ENCODE peak calls at places on chromosomes 6 and 20, in nine cellular contexts. F, P, B, U, C, D, X, W and H are unnamed samples.

GRCh38 chr20:11451793-11452291 is 465.9 kb upstream of the BTBD3 start:
- DNase-seq in F (no peak), U (no peak), W (no peak), P (peak; percentile 26), B (peak; percentile 74), X (peak; percentile 29), D (peak; percentile 50), C (no peak), H (no peak)

GRCh38 chr6:11208267-11208666 is 24.2 kb downstream of the NEDD9 start:
- DNase-seq in C (no peak), F (no peak), B (no peak), X (no peak), W (no peak), P (no peak), D (no peak), U (no peak), H (no peak)

GRCh38 chr6:125363360-125364121 is 61.8 kb upstream of the HDDC2 start:
- DNase-seq in C (peak; percentile 74), D (peak; percentile 21), U (peak; percentile 77), W (peak; percentile 44), P (no peak), X (peak; percentile 77), F (peak; percentile 54), B (peak; percentile 91), H (no peak)

GRCh38 chr20:50724112-50724724 is 7.2 kb upstream of the PARD6B start:
- DNase-seq in D (no peak), X (no peak), U (no peak), P (no peak), W (no peak), B (no peak), F (no peak), C (no peak), H (no peak)

GRCh38 chr6:71072508-71072907 is 115.6 kb upstream of the B3GAT2 start:
- DNase-seq in P (no peak), D (no peak), C (no peak), B (peak; percentile 40), F (peak; percentile 19), U (peak; percentile 54), X (peak; percentile 11), W (no peak), H (no peak)

GRCh38 chr6:139473731-139474130 is 99.3 kb upstream of the CITED2 start:
- DNase-seq in W (no peak), F (peak; percentile 17), X (no peak), B (no peak), P (no peak), U (no peak), D (no peak), C (no peak), H (peak; percentile 20)

GRCh38 chr20:5073154-5074049 is 46.4 kb downstream of the PCNA start:
- DNase-seq in D (peak; percentile 91), B (no peak), X (no peak), F (peak; percentile 92), P (peak; percentile 69), W (no peak), U (peak; percentile 22), C (peak; percentile 51), H (peak; percentile 92)

GRCh38 chr20:45361794-45362193 is 1.2 kb upstream of the SYS1 start:
- DNase-seq in C (no peak), W (no peak), B (no peak), D (no peak), F (no peak), P (no peak), X (no peak), U (no peak), H (no peak)

GRCh38 chr6:47484616-47485015 is 7.0 kb downstream of the CD2AP start:
- DNase-seq in P (peak; percentile 22), B (no peak), F (peak; percentile 87), D (peak; percentile 87), X (no peak), C (no peak), W (no peak), U (peak; percentile 85), H (peak; percentile 44)

GRCh38 chr6:110738899-110739365 is 76.3 kb downstream of the CDK19 start:
- DNase-seq in B (no peak), P (no peak), U (no peak), X (no peak), F (no peak), D (no peak), W (no peak), C (no peak), H (no peak)

GRCh38 chr6:157996201-157996712 is 14.6 kb downstream of the SYNJ2 start:
- DNase-seq in P (no peak), F (no peak), D (no peak), X (no peak), W (no peak), B (no peak), C (no peak), U (no peak), H (no peak)

GRCh38 chr6:78629154-78629721 is 238.1 kb upstream of the IRAK1BP1 start:
- DNase-seq in C (peak; percentile 49), B (no peak), U (peak; percentile 9), W (no peak), X (no peak), D (no peak), F (peak; percentile 71), P (no peak), H (peak; percentile 37)

GRCh38 chr20:53984781-53985518 is 85.4 kb downstream of the BCAS1 start:
- DNase-seq in P (no peak), D (no peak), U (no peak), F (peak; percentile 78), B (no peak), C (no peak), X (no peak), W (no peak), H (no peak)

GRCh38 chr6:157759028-157759427 is 64.0 kb upstream of the SNX9 start:
- DNase-seq in C (no peak), W (no peak), X (no peak), U (no peak), F (no peak), P (no peak), B (no peak), D (no peak), H (no peak)

GRCh38 chr6:127302728-127303675 is 36.3 kb downstream of the RNF146 start:
- DNase-seq in C (no peak), B (peak; percentile 25), D (peak; percentile 33), F (peak; percentile 72), U (peak; percentile 50), X (no peak), P (peak; percentile 16), W (no peak), H (peak; percentile 85)

GRCh38 chr6:105429676-105430075 is 26.8 kb upstream of the PREP start:
- DNase-seq in D (no peak), X (no peak), B (no peak), F (peak; percentile 81), P (no peak), W (no peak), U (no peak), C (no peak), H (peak; percentile 52)

GRCh38 chr6:106509420-106510089 is 119.7 kb downstream of the RTN4IP1 start:
- DNase-seq in F (no peak), W (no peak), D (no peak), C (peak; percentile 61), U (peak; percentile 65), X (peak; percentile 14), P (no peak), B (peak; percentile 77), H (no peak)
- H3K9ac ChIP-seq in F (no peak overlapping the region), W (peak overlapping the region; percentile 56), D (no peak overlapping the region), C (no peak overlapping the region), U (peak overlapping the region; percentile 89), X (no peak overlapping the region), P (no peak overlapping the region), B (no peak overlapping the region), H (no peak overlapping the region)

GRCh38 chr6:34463299-34463698 is 2.6 kb upstream of the PACSIN1 start:
- DNase-seq in X (no peak), F (no peak), C (no peak), D (no peak), U (no peak), W (no peak), P (no peak), B (no peak), H (no peak)

GRCh38 chr6:34462561-34462971 is 3.3 kb upstream of the PACSIN1 start:
- DNase-seq in W (no peak), X (no peak), U (peak; percentile 35), P (peak; percentile 69), F (peak; percentile 34), D (no peak), B (peak; percentile 78), C (peak; percentile 79), H (no peak)

GRCh38 chr6:34462010-34462409 is 3.9 kb upstream of the PACSIN1 start:
- DNase-seq in P (no peak), C (no peak), F (no peak), U (no peak), X (no peak), D (no peak), W (no peak), B (no peak), H (no peak)

GRCh38 chr6:34465551-34466241 is at the start of gene PACSIN1:
- DNase-seq in B (peak; percentile 86), U (no peak), P (no peak), X (peak; percentile 35), F (peak; percentile 27), D (no peak), W (peak; percentile 42), C (peak; percentile 77), H (no peak)

DNA sequence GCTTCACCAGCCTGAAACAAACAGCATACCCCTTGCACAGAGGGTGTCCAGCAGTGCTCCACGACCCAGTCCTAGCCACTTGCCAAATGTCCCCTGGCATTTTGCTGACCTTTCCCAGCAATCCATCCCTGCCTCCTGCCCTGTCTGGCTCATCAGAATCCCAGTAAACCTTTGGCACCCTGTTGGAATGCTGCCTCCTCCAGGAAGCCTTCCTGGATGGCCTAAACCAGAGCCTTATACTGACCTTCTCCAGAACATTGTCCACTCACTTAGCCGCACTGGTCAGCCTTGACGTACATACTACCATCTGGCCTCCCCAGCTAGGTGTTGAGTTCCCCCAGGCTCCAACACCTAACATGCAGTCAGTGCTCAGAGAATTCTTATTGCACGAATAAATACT is 2.0 kb upstream of the PACSIN1 start:
- DNase-seq in U (no peak), P (no peak), W (no peak), X (no peak), F (no peak), B (no peak), D (no peak), C (no peak), H (no peak)
- H3K9ac ChIP-seq in U (no peak overlapping the region), P (no peak overlapping the region), W (no peak overlapping the region), X (no peak overlapping the region), F (no peak overlapping the region), B (no peak overlapping the region), D (no peak overlapping the region), C (no peak overlapping the region), H (no peak overlapping the region)

DNA sequence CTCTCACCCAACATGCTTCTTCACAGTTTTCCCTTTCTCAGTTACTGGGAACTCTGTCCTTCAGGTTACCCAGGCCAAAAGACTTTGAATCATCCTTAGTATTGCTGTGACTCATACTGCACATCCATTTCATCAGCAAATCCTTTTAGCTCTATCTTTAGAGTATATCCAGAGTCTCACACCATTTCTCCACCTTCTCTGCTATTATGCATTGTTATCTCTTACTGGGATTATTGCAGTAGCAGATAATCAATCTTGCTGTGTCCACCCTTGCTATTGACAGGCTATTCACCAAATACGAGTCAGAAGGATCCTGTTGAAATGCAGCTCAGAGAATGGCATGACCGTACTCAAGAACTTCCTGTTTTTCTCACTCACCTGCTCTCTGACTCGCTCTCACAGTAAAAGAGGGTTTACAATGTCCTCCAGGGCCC is 57.3 kb downstream of the BCKDHB start:
- DNase-seq in P (peak; percentile 72), W (peak; percentile 6), D (peak; percentile 91), F (peak; percentile 91), B (no peak), C (no peak), X (no peak), U (peak; percentile 80), H (peak; percentile 60)
- H3K9ac ChIP-seq in P (peak overlapping the region; percentile 34), W (no peak overlapping the region), D (peak overlapping the region; percentile 54), F (peak overlapping the region; percentile 42), B (no peak overlapping the region), C (no peak overlapping the region), X (no peak overlapping the region), U (peak overlapping the region; percentile 46), H (no peak overlapping the region)

GRCh38 chr6:154246723-154247118 is 109.9 kb downstream of the IPCEF1 start:
- DNase-seq in X (no peak), F (no peak), D (no peak), B (no peak), P (no peak), W (no peak), C (no peak), U (no peak), H (no peak)
- H3K9ac ChIP-seq in X (no peak overlapping the region), F (no peak overlapping the region), D (no peak overlapping the region), B (no peak overlapping the region), P (no peak overlapping the region), W (no peak overlapping the region), C (no peak overlapping the region), U (no peak overlapping the region), H (no peak overlapping the region)